ENCODE peak calls at places on chromosomes 12 and 14, in five cellular contexts. P is tibial artery; I is CD8-positive, alpha-beta T cell; M is ovary; O is fibroblast of lung. N is an unnamed sample.
A peak's percentile ranks its signal among the peaks of the same experiment; 100 is the strongest.

GRCh38 chr14:80215756-80216581 is 4.7 kb upstream of the DIO2 start:
- DNase-seq in P (no peak), I (no peak), M (no peak), O (peak; percentile 47), N (no peak)

GRCh38 chr12:53389702-53390101 is 9.7 kb downstream of the SP1 start:
- DNase-seq in P (no peak), I (no peak), M (no peak), O (no peak), N (no peak)

GRCh38 chr12:132560831-132561783 is 49.3 kb downstream of the LRCOL1 start:
- DNase-seq in P (no peak), I (peak; percentile 48), M (no peak), O (peak; percentile 65), N (peak; percentile 93)

GRCh38 chr14:81506512-81506911 is 27.1 kb downstream of the SEL1L start:
- DNase-seq in P (no peak), I (no peak), M (no peak), O (no peak), N (no peak)

GRCh38 chr12:31206038-31206670 is 119.8 kb downstream of the SINHCAF start:
- DNase-seq in P (no peak), I (no peak), M (no peak), O (peak; percentile 84), N (peak; percentile 39)

GRCh38 chr14:30191639-30192279 is 264.1 kb upstream of the PRKD1 start:
- DNase-seq in P (no peak), I (no peak), M (no peak), O (peak; percentile 34), N (no peak)

GRCh38 chr12:104535383-104535782 is 78.6 kb downstream of the CHST11 start:
- DNase-seq in P (no peak), I (no peak), M (no peak), O (no peak), N (no peak)

GRCh38 chr12:1217191-1217949 is 226.3 kb downstream of the ERC1 start:
- DNase-seq in P (no peak), I (no peak), M (no peak), O (peak; percentile 82), N (peak; percentile 38)

GRCh38 chr12:116945901-116946550 is 35.3 kb downstream of the FBXW8 start:
- DNase-seq in P (no peak), I (no peak), M (no peak), O (no peak), N (no peak)

GRCh38 chr12:108572166-108572790 is 9.9 kb downstream of the ISCU start:
- DNase-seq in P (no peak), I (no peak), M (no peak), O (no peak), N (no peak)

GRCh38 chr14:34220921-34221320 is 241.1 kb downstream of the SPTSSA start:
- DNase-seq in P (no peak), I (no peak), M (no peak), O (no peak), N (no peak)

GRCh38 chr12:106767954-106768501 is 6.5 kb upstream of the RIC8B start:
- DNase-seq in P (no peak), I (no peak), M (peak; percentile 39), O (peak; percentile 39), N (peak; percentile 16)

GRCh38 chr14:21057803-21058675 is at the start of gene RNASE8:
- DNase-seq in P (no peak), I (no peak), M (no peak), O (no peak), N (no peak)

GRCh38 chr14:54211562-54212308 is 185.1 kb upstream of the CDKN3 start:
- DNase-seq in P (no peak), I (no peak), M (no peak), O (peak; percentile 75), N (peak; percentile 15)

GRCh38 chr14:88551936-88552565 is 2.8 kb downstream of the PTPN21 start:
- DNase-seq in P (no peak), I (no peak), M (peak; percentile 26), O (peak; percentile 20), N (peak; percentile 45)

GRCh38 chr12:95673576-95673975 is 117.0 kb downstream of the NTN4 start:
- DNase-seq in P (no peak), I (no peak), M (no peak), O (no peak), N (no peak)

GRCh38 chr14:91367173-91368171 is 50.1 kb downstream of the CCDC88C start:
- DNase-seq in P (no peak), I (no peak), M (no peak), O (peak; percentile 71), N (no peak)

GRCh38 chr14:54312166-54312801 is 84.5 kb upstream of the CDKN3 start:
- DNase-seq in P (no peak), I (no peak), M (no peak), O (peak; percentile 82), N (peak; percentile 16)

GRCh38 chr12:116182359-116183063 is 95.0 kb downstream of the MED13L start:
- DNase-seq in P (no peak), I (no peak), M (no peak), O (no peak), N (no peak)

GRCh38 chr14:76019676-76020075 is 34.1 kb downstream of the IFT43 start:
- DNase-seq in P (no peak), I (no peak), M (no peak), O (no peak), N (no peak)

GRCh38 chr14:59831121-59831730 is 39.4 kb downstream of the RTN1 start:
- DNase-seq in P (no peak), I (no peak), M (no peak), O (no peak), N (no peak)

GRCh38 chr14:101374373-101375338 is 186.6 kb upstream of the DIO3 start:
- DNase-seq in P (no peak), I (no peak), M (no peak), O (no peak), N (no peak)

GRCh38 chr14:75587388-75587787 is 9.0 kb downstream of the FLVCR2 start:
- DNase-seq in P (no peak), I (no peak), M (no peak), O (no peak), N (no peak)

GRCh38 chr14:24093901-24094838 is at the start of gene PCK2:
- DNase-seq in P (peak; percentile 98), I (peak; percentile 64), M (peak; percentile 75), O (peak; percentile 92), N (peak; percentile 94)

GRCh38 chr14:69483765-69484443 is 624 bp upstream of the PLEKHD1 start:
- DNase-seq in P (no peak), I (no peak), M (peak; percentile 12), O (peak; percentile 14), N (no peak)

GRCh38 chr12:31521972-31522371 is 69.0 kb downstream of the DENND5B start:
- DNase-seq in P (no peak), I (no peak), M (no peak), O (peak; percentile 42), N (no peak)

GRCh38 chr12:96876966-96877365 is 30.1 kb upstream of the NEDD1 start:
- DNase-seq in P (no peak), I (no peak), M (no peak), O (no peak), N (no peak)

GRCh38 chr12:11771895-11772502 is 122.5 kb downstream of the ETV6 start:
- DNase-seq in P (no peak), I (no peak), M (no peak), O (peak; percentile 14), N (no peak)

GRCh38 chr12:11768233-11768965 is 118.9 kb downstream of the ETV6 start:
- DNase-seq in P (no peak), I (no peak), M (no peak), O (no peak), N (no peak)

GRCh38 chr12:11773889-11774677 is 124.6 kb downstream of the ETV6 start:
- DNase-seq in P (peak; percentile 81), I (no peak), M (no peak), O (no peak), N (no peak)

GRCh38 chr12:11769723-11770514 is 120.4 kb downstream of the ETV6 start:
- DNase-seq in P (no peak), I (no peak), M (no peak), O (no peak), N (no peak)

GRCh38 chr12:11771356-11771755 is 121.9 kb downstream of the ETV6 start:
- DNase-seq in P (no peak), I (no peak), M (no peak), O (peak; percentile 14), N (no peak)
- H3K4me1 ChIP-seq in P (peaks cover 97% of the 10 kb centered on the region), I (peaks cover 9% of the 10 kb centered on the region), M (peaks cover 2% of the 10 kb centered on the region), O (peaks cover 2% of the 10 kb centered on the region), N (peaks cover 21% of the 10 kb centered on the region)

DNA sequence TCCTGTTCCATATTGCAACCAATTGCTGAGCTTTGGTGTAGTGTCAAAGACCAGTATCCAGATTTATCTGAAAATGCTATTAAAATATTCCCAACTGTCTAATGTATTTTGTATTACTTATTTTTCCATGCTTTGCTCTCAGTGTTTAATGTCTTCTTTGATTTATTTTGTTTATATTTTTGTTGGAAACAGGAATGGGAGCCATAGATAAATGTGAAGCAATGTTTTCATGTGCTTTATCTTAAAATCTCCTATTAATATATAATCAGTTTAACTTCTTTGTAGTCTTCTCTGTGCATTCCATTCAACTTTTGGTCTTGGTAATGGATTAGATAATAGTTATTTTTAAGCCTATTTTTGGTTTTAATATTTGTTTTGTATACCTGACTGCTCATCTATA is 8.8 kb downstream of the RAP1B start:
- DNase-seq in P (no peak), I (no peak), M (no peak), O (peak; percentile 44), N (no peak)
- H3K4me3 ChIP-seq in P (no peak overlapping the region), I (no peak overlapping the region), M (no peak overlapping the region), O (no peak overlapping the region), N (no peak overlapping the region)

DNA sequence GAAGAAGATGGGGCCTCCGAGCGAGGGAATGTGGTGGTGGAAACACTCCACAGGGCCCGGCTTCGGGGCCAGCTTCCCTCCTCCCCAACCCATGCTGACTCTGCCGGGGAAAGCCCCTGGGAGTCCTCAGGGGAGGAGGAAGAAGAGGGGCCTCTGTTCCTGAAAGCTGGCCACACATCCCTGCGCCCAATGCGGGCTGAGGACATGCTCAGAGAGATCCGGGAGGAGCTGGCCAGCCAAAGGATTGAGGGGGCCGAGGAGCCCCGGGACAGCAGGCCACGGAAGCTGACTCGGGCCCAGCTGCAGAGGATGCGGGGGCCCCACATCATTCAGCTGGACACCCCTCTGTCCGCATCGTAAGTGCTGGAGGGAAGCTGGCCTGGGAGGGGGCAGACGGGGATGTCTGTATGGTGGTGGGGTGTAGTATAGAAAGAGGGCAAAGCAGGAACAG is 14.3 kb downstream of the TNFRSF1A start:
- DNase-seq in P (no peak), I (no peak), M (no peak), O (no peak), N (no peak)
- H3K27ac ChIP-seq in P (peak overlapping the region; percentile 54), I (no peak overlapping the region), M (peak overlapping the region; percentile 62), O (no peak overlapping the region), N (no peak overlapping the region)

DNA sequence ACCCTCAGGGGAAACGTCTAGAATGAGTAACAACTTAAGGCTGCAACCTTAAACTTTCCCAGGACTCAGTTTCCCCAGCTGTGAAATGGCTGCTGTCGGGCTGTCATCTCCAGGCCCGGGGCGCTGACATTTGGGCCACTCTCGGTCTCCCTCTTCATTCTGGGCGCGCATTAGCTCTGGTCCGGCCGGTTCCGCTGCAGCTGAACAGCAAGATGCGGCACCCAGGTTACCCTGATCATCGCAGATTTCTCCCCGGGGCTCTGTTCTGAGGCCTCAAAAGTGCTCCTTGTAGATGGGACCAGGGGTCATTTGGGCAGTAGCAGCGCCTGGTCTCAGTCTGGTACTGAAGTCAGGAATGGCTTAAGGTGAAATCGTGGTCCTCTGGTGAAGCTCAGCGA is 890 bp upstream of the BCL7A start:
- DNase-seq in P (no peak), I (no peak), M (no peak), O (no peak), N (no peak)
- H3K4me1 ChIP-seq in P (peaks cover 30% of the 10 kb centered on the region), I (peaks cover 18% of the 10 kb centered on the region), M (peaks cover 2% of the 10 kb centered on the region), O (peaks cover 11% of the 10 kb centered on the region), N (peaks cover 12% of the 10 kb centered on the region)

N was measured in A673.